ENCODE peak calls at places on chromosome 4, in nine cellular contexts. K is cardiac muscle cell; I is hypothalamus; Y is stimulated activated CD4-positive, alpha-beta T cell treated with anti-CD3 and anti-CD28 coated beads, Interleukin-4, amount 100 ng/mL, for 1 hour; X is activated T-cell treated with anti-CD3 and anti-CD28 coated beads for 1 hour; Z is fibroblast of lung; U is head of caudate nucleus; G is AG09309; D is GM04504. R is an unnamed sample.

GRCh38 chr4:173420324-173420752 is 21.4 kb upstream of the SCRG1 start:
- DNase-seq in K (peak; percentile 46), I (no peak), Y (no peak), X (no peak), Z (peak; percentile 23), U (no peak), G (no peak), D (no peak), R (no peak)

GRCh38 chr4:25896782-25897539 is 17.1 kb upstream of the SMIM20 start:
- DNase-seq in K (no peak), I (no peak), Y (no peak), X (no peak), Z (no peak), U (no peak), G (no peak), D (no peak), R (no peak)

GRCh38 chr4:114780205-114780604 is 181.6 kb downstream of the UGT8 start:
- DNase-seq in K (peak; percentile 9), I (no peak), Y (no peak), X (no peak), Z (peak; percentile 23), U (peak; percentile 27), G (no peak), D (no peak), R (no peak)

GRCh38 chr4:8274772-8275241 is 5.3 kb downstream of the HTRA3 start:
- DNase-seq in K (peak; percentile 92), I (peak; percentile 70), Y (no peak), X (no peak), Z (peak; percentile 90), U (peak; percentile 79), G (peak; percentile 92), D (peak; percentile 92), R (peak; percentile 54)

GRCh38 chr4:15655223-15656037 is at the start of gene FBXL5:
- DNase-seq in K (peak; percentile 92), I (peak; percentile 68), Y (peak; percentile 83), X (peak; percentile 76), Z (peak; percentile 87), U (peak; percentile 80), G (peak; percentile 34), D (peak; percentile 65), R (no peak)

GRCh38 chr4:100076753-100077152 is 113.5 kb downstream of the DDIT4L start:
- DNase-seq in K (no peak), I (no peak), Y (no peak), X (no peak), Z (no peak), U (no peak), G (no peak), D (no peak), R (no peak)

GRCh38 chr4:177235026-177235425 is 74.6 kb upstream of the NEIL3 start:
- DNase-seq in K (peak; percentile 72), I (no peak), Y (no peak), X (no peak), Z (peak; percentile 94), U (no peak), G (no peak), D (no peak), R (peak; percentile 41)

GRCh38 chr4:139986108-139986507 is 167.9 kb downstream of the MAML3 start:
- DNase-seq in K (no peak), I (no peak), Y (no peak), X (no peak), Z (no peak), U (no peak), G (no peak), D (no peak), R (no peak)

GRCh38 chr4:168864831-168865541 is 145.1 kb downstream of the CBR4 start:
- DNase-seq in K (peak; percentile 51), I (no peak), Y (no peak), X (no peak), Z (peak; percentile 83), U (no peak), G (no peak), D (no peak), R (no peak)

GRCh38 chr4:87066403-87067119 is 131.8 kb downstream of the AFF1 start:
- DNase-seq in K (no peak), I (no peak), Y (no peak), X (no peak), Z (no peak), U (no peak), G (no peak), D (no peak), R (no peak)

GRCh38 chr4:33470805-33471204 is 2750.6 kb downstream of the PCDH7 start:
- DNase-seq in K (no peak), I (no peak), Y (no peak), X (no peak), Z (no peak), U (no peak), G (no peak), D (no peak), R (no peak)

GRCh38 chr4:7999695-8000094 is 60.0 kb upstream of the AFAP1 start:
- DNase-seq in K (no peak), I (no peak), Y (no peak), X (no peak), Z (no peak), U (no peak), G (no peak), D (no peak), R (no peak)

GRCh38 chr4:76809594-76810305 is 88.2 kb downstream of the SOWAHB start:
- DNase-seq in K (peak; percentile 14), I (no peak), Y (no peak), X (no peak), Z (peak; percentile 71), U (no peak), G (no peak), D (peak; percentile 54), R (no peak)

GRCh38 chr4:184647391-184648101 is 1.7 kb downstream of the CASP3 start:
- DNase-seq in K (peak; percentile 27), I (no peak), Y (no peak), X (no peak), Z (peak; percentile 20), U (no peak), G (no peak), D (no peak), R (no peak)

GRCh38 chr4:159655547-159655946 is 552.7 kb downstream of the RAPGEF2 start:
- DNase-seq in K (peak; percentile 80), I (no peak), Y (no peak), X (no peak), Z (peak; percentile 99), U (no peak), G (no peak), D (no peak), R (peak; percentile 88)

GRCh38 chr4:155207534-155208257 is 740 bp upstream of the NPY2R start:
- DNase-seq in K (peak; percentile 17), I (no peak), Y (no peak), X (no peak), Z (peak; percentile 4), U (peak; percentile 58), G (no peak), D (no peak), R (no peak)

GRCh38 chr4:153079824-153080486 is 124.3 kb upstream of the TRIM2 start:
- DNase-seq in K (peak; percentile 4), I (no peak), Y (no peak), X (no peak), Z (no peak), U (no peak), G (no peak), D (no peak), R (no peak)

GRCh38 chr4:75630174-75630931 is at the start of gene CDKL2:
- DNase-seq in K (peak; percentile 77), I (peak; percentile 71), Y (peak; percentile 91), X (peak; percentile 93), Z (peak; percentile 58), U (peak; percentile 84), G (no peak), D (no peak), R (no peak)

GRCh38 chr4:83831588-83831987 is 295.7 kb downstream of the GPAT3 start:
- DNase-seq in K (no peak), I (no peak), Y (no peak), X (no peak), Z (peak; percentile 46), U (no peak), G (no peak), D (no peak), R (no peak)

GRCh38 chr4:159390648-159391047 is 287.8 kb downstream of the RAPGEF2 start:
- DNase-seq in K (peak; percentile 96), I (no peak), Y (no peak), X (no peak), Z (peak; percentile 100), U (no peak), G (peak; percentile 89), D (peak; percentile 82), R (peak; percentile 98)

GRCh38 chr4:71941001-71941400 is 90.8 kb upstream of the NPFFR2 start:
- DNase-seq in K (peak; percentile 27), I (no peak), Y (no peak), X (no peak), Z (peak; percentile 19), U (no peak), G (no peak), D (peak; percentile 3), R (no peak)

GRCh38 chr4:4333265-4333706 is 43.2 kb downstream of the ZBTB49 start:
- DNase-seq in K (peak; percentile 96), I (no peak), Y (no peak), X (no peak), Z (peak; percentile 90), U (no peak), G (peak; percentile 66), D (peak; percentile 93), R (peak; percentile 51)

GRCh38 chr4:189121336-189121735 is 819.3 kb upstream of the FRG1 start:
- DNase-seq in K (no peak), I (no peak), Y (no peak), X (no peak), Z (no peak), U (no peak), G (no peak), D (no peak), R (no peak)

GRCh38 chr4:129189630-129190029 is 93.7 kb downstream of the C4orf33 start:
- DNase-seq in K (no peak), I (no peak), Y (no peak), X (no peak), Z (no peak), U (no peak), G (no peak), D (no peak), R (no peak)

GRCh38 chr4:126954537-126955291 is 678.0 kb upstream of the INTU start:
- DNase-seq in K (no peak), I (no peak), Y (no peak), X (no peak), Z (no peak), U (no peak), G (no peak), D (no peak), R (no peak)

GRCh38 chr4:82529322-82529721 is 32.5 kb downstream of the TMEM150C start:
- DNase-seq in K (no peak), I (no peak), Y (no peak), X (no peak), Z (no peak), U (no peak), G (no peak), D (no peak), R (no peak)

GRCh38 chr4:68896749-68897148 is 54.9 kb downstream of the UGT2A3 start:
- DNase-seq in K (no peak), I (no peak), Y (no peak), X (no peak), Z (no peak), U (no peak), G (no peak), D (no peak), R (no peak)